ENCODE peak calls at places on chromosomes 11 and 22, in eight cellular contexts. B is GM10248, K is uterus, T is HFFc6, G is HFF-Myc, E is endothelial cell, O is nephron progenitor cell, P is HepG2. I is an unnamed sample.

GRCh38 chr11:69700278-69701140 is 3.3 kb downstream of the FGF19 start:
- DNase-seq in B (no peak), K (no peak), T (peak; percentile 36), G (no peak), E (peak; percentile 62), O (peak; percentile 68), P (peak; percentile 66), I (peak; percentile 90)

GRCh38 chr22:38828191-38828590 is 15.6 kb downstream of the NPTXR start:
- DNase-seq in B (no peak), K (no peak), T (no peak), G (no peak), E (no peak), O (no peak), P (no peak), I (no peak)

GRCh38 chr11:102573851-102574250 is 43.3 kb upstream of the MMP7 start:
- DNase-seq in B (no peak), K (no peak), T (no peak), G (peak; percentile 19), E (no peak), O (no peak), P (no peak), I (no peak)

GRCh38 chr22:47632646-47633045 is 870.2 kb downstream of the TBC1D22A start:
- DNase-seq in B (no peak), K (no peak), T (no peak), G (no peak), E (no peak), O (no peak), P (no peak), I (no peak)

GRCh38 chr11:66465371-66466224 is 1.1 kb upstream of the PELI3 start:
- DNase-seq in B (no peak), K (no peak), T (no peak), G (no peak), E (no peak), O (no peak), P (no peak), I (no peak)

GRCh38 chr11:110092577-110093406 is at the start of gene ZC3H12C:
- DNase-seq in B (peak; percentile 80), K (peak; percentile 83), T (peak; percentile 75), G (peak; percentile 70), E (peak; percentile 77), O (peak; percentile 78), P (peak; percentile 84), I (peak; percentile 93)

GRCh38 chr22:47166446-47167016 is 404.1 kb downstream of the TBC1D22A start:
- DNase-seq in B (no peak), K (peak; percentile 2), T (no peak), G (no peak), E (no peak), O (no peak), P (no peak), I (no peak)

GRCh38 chr11:62853279-62853965 is 14.0 kb upstream of the WDR74 start:
- DNase-seq in B (no peak), K (no peak), T (no peak), G (no peak), E (no peak), O (no peak), P (no peak), I (no peak)

GRCh38 chr11:47259178-47259977 is 1.6 kb downstream of the NR1H3 start:
- DNase-seq in B (peak; percentile 72), K (no peak), T (no peak), G (no peak), E (peak; percentile 66), O (peak; percentile 42), P (peak; percentile 46), I (peak; percentile 24)

GRCh38 chr11:813037-813436 is 3.3 kb downstream of the RPLP2 start:
- DNase-seq in B (no peak), K (no peak), T (no peak), G (no peak), E (no peak), O (no peak), P (no peak), I (no peak)

GRCh38 chr11:810040-810567 is 337 bp downstream of the RPLP2 start:
- DNase-seq in B (no peak), K (no peak), T (no peak), G (no peak), E (no peak), O (no peak), P (no peak), I (no peak)

GRCh38 chr11:812390-812789 is 2.6 kb downstream of the RPLP2 start:
- DNase-seq in B (no peak), K (no peak), T (no peak), G (no peak), E (no peak), O (no peak), P (no peak), I (no peak)

GRCh38 chr11:813440-814096 is 3.8 kb downstream of the RPLP2 start:
- DNase-seq in B (no peak), K (no peak), T (no peak), G (no peak), E (no peak), O (no peak), P (no peak), I (no peak)

DNA sequence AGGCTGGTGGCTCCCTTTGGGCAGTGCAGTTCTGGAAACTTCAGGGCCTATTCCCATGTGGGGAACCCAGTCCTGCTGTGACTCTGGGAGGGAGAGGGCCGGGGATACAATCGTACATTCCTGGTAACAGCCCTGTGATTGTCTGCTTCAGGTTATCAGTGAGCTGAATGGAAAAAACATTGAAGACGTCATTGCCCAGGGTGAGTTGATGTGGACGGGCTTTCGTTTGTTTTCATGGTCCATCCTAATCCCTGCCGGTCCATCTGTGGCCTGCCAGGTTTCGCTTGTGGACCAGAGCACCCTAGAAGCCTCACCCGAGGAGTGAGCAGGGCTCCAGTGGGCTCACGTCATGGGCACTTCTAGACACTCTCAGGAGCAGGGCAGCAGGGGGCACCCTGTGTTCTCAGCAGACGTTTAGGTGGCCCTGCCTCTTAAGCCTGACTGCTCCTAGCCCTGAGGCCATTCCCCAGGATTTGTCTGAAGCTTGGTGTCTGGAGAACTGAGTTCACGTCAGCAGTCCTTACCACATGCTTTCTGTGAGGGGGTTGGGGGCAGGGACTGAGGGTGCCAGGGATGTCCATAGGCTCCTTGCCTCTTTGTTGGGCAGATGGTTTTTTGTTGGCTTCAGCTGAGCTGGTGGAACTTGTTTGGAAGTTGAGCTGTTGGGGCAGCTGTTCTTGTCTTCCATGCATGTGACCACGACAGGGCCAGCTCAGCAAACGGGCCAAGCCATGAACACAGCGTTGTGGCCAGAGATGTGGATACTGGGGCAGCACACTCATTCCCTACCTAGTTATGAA is 1.9 kb downstream of the RPLP2 start:
- DNase-seq in B (no peak), K (no peak), T (no peak), G (no peak), E (no peak), O (no peak), P (no peak), I (no peak)
- TF ChIP-seq CTCF in B (no peak), K (no peak), T (peak; percentile 32), G (no peak), E (no peak), O (no peak), P (peak; percentile 49), I (no peak)

GRCh38 chr11:24592342-24592741 is 95.5 kb downstream of the LUZP2 start:
- DNase-seq in B (no peak), K (no peak), T (no peak), G (no peak), E (no peak), O (no peak), P (no peak), I (no peak)
- TF ChIP-seq CTCF in B (no peak), K (no peak), T (no peak), G (no peak), E (no peak), O (no peak), P (no peak), I (no peak)

GRCh38 chr11:72241290-72241781 is 2.6 kb downstream of the PHOX2A start:
- DNase-seq in B (no peak), K (no peak), T (no peak), G (no peak), E (no peak), O (no peak), P (no peak), I (no peak)

GRCh38 chr11:72239296-72239848 is 4.6 kb downstream of the PHOX2A start:
- DNase-seq in B (peak; percentile 71), K (peak; percentile 71), T (peak; percentile 34), G (peak; percentile 20), E (no peak), O (peak; percentile 34), P (no peak), I (no peak)

GRCh38 chr11:72238492-72239295 is 5.3 kb downstream of the PHOX2A start:
- DNase-seq in B (no peak), K (no peak), T (no peak), G (no peak), E (no peak), O (peak; percentile 17), P (no peak), I (no peak)

GRCh38 chr11:72240461-72241289 is 3.3 kb downstream of the PHOX2A start:
- DNase-seq in B (peak; percentile 46), K (no peak), T (no peak), G (no peak), E (no peak), O (peak; percentile 19), P (no peak), I (no peak)

GRCh38 chr11:72239849-72240460 is 4.0 kb downstream of the PHOX2A start:
- DNase-seq in B (no peak), K (peak; percentile 55), T (no peak), G (no peak), E (peak; percentile 38), O (peak; percentile 56), P (no peak), I (peak; percentile 80)
- TF ChIP-seq CTCF in B (peak; percentile 3), K (no peak), T (no peak), G (no peak), E (no peak), O (no peak), P (no peak), I (peak; percentile 34)

GRCh38 chr11:44326615-44327475 is 16.9 kb upstream of the ALX4 start:
- DNase-seq in B (no peak), K (no peak), T (no peak), G (no peak), E (no peak), O (no peak), P (no peak), I (no peak)
- TF ChIP-seq CTCF in B (peak; percentile 4), K (no peak), T (no peak), G (peak; percentile 10), E (no peak), O (no peak), P (peak; percentile 48), I (no peak)

GRCh38 chr22:29883045-29883830 is at the start of gene MTMR3:
- DNase-seq in B (peak; percentile 83), K (peak; percentile 95), T (peak; percentile 80), G (peak; percentile 46), E (peak; percentile 99), O (peak; percentile 98), P (peak; percentile 73), I (peak; percentile 92)
- TF ChIP-seq CTCF in B (peak; percentile 4), K (peak; percentile 45), T (peak; percentile 76), G (peak; percentile 41), E (peak; percentile 71), O (peak; percentile 47), P (peak; percentile 54), I (no peak)

I was measured in thyroid gland.